ENCODE peak calls at places on chromosome 4, in nine cellular contexts. A is endothelial cell of umbilical vein, G is hepatocyte, D is brain microvascular endothelial cell, B is BE2C, O is bronchial epithelial cell, Y is lower lobe of right lung, S is left lung, K is AG09309. J is an unnamed sample.

GRCh38 chr4:142367326-142368188 is 478.5 kb downstream of the INPP4B start:
- DNase-seq in A (peak), G (no peak), D (no peak), B (no peak), O (no peak), Y (no peak), S (no peak), K (no peak), J (no peak)

GRCh38 chr4:93834371-93835066 is 6.0 kb downstream of the ATOH1 start:
- DNase-seq in A (no peak), G (peak), D (no peak), B (peak), O (no peak), Y (no peak), S (no peak), K (no peak), J (no peak)

GRCh38 chr4:134024251-134024650 is 177.3 kb downstream of the PABPC4L start:
- DNase-seq in A (peak), G (peak), D (no peak), B (peak), O (no peak), Y (no peak), S (no peak), K (no peak), J (peak)

GRCh38 chr4:40055379-40055872 is 1.2 kb upstream of the N4BP2 start:
- DNase-seq in A (no peak), G (no peak), D (no peak), B (no peak), O (peak), Y (no peak), S (no peak), K (no peak), J (no peak)

GRCh38 chr4:77821775-77822174 is 2.6 kb upstream of the CNOT6L start:
- DNase-seq in A (peak), G (no peak), D (no peak), B (no peak), O (peak), Y (no peak), S (no peak), K (no peak), J (peak)

GRCh38 chr4:7769936-7770674 is 169.6 kb downstream of the AFAP1 start:
- DNase-seq in A (peak), G (peak), D (no peak), B (no peak), O (no peak), Y (no peak), S (no peak), K (no peak), J (no peak)

GRCh38 chr4:150447356-150447755 is 134.6 kb upstream of the MAB21L2 start:
- DNase-seq in A (no peak), G (no peak), D (no peak), B (peak), O (no peak), Y (no peak), S (no peak), K (no peak), J (no peak)

GRCh38 chr4:76806336-76806735 is 91.6 kb downstream of the SOWAHB start:
- DNase-seq in A (no peak), G (no peak), D (peak), B (no peak), O (no peak), Y (no peak), S (no peak), K (no peak), J (no peak)

GRCh38 chr4:15164571-15164970 is 162.3 kb downstream of the CPEB2 start:
- DNase-seq in A (no peak), G (no peak), D (peak), B (no peak), O (peak), Y (no peak), S (no peak), K (no peak), J (no peak)

GRCh38 chr4:787561-787981 is 38.4 kb downstream of the CPLX1 start:
- DNase-seq in A (no peak), G (no peak), D (no peak), B (no peak), O (no peak), Y (peak), S (no peak), K (no peak), J (no peak)

GRCh38 chr4:74097631-74098550 is 1.1 kb downstream of the CXCL2 start:
- DNase-seq in A (peak), G (peak), D (no peak), B (no peak), O (no peak), Y (no peak), S (peak), K (no peak), J (no peak)

GRCh38 chr4:38641796-38642195 is 22.2 kb upstream of the KLF3 start:
- DNase-seq in A (no peak), G (no peak), D (no peak), B (no peak), O (peak), Y (no peak), S (no peak), K (no peak), J (no peak)

GRCh38 chr4:7124643-7125442 is 57.0 kb upstream of the GRPEL1 start:
- DNase-seq in A (peak), G (peak), D (peak), B (no peak), O (peak), Y (no peak), S (peak), K (peak), J (peak)

GRCh38 chr4:151114986-151115385 is 15.6 kb downstream of the RPS3A start:
- DNase-seq in A (no peak), G (no peak), D (no peak), B (no peak), O (peak), Y (no peak), S (no peak), K (no peak), J (no peak)

GRCh38 chr4:186932196-186932595 is 208.5 kb upstream of the FAT1 start:
- DNase-seq in A (no peak), G (no peak), D (no peak), B (no peak), O (no peak), Y (no peak), S (no peak), K (no peak), J (no peak)

GRCh38 chr4:32485976-32486375 is 1765.8 kb downstream of the PCDH7 start:
- DNase-seq in A (no peak), G (no peak), D (no peak), B (no peak), O (no peak), Y (no peak), S (no peak), K (no peak), J (no peak)

GRCh38 chr4:2946812-2947600 is 16.2 kb downstream of the NOP14 start:
- DNase-seq in A (no peak), G (no peak), D (no peak), B (no peak), O (no peak), Y (no peak), S (no peak), K (no peak), J (no peak)

GRCh38 chr4:67130411-67130810 is 414.9 kb downstream of the CENPC start:
- DNase-seq in A (no peak), G (no peak), D (no peak), B (no peak), O (no peak), Y (no peak), S (no peak), K (no peak), J (no peak)

GRCh38 chr4:10180927-10181744 is 64.5 kb upstream of the WDR1 start:
- DNase-seq in A (peak), G (no peak), D (peak), B (no peak), O (peak), Y (no peak), S (no peak), K (no peak), J (peak)

GRCh38 chr4:150579591-150580234 is 2.2 kb upstream of the MAB21L2 start:
- DNase-seq in A (no peak), G (peak), D (no peak), B (peak), O (no peak), Y (no peak), S (no peak), K (no peak), J (no peak)

GRCh38 chr4:127400736-127401346 is 231.9 kb upstream of the INTU start:
- DNase-seq in A (peak), G (peak), D (peak), B (peak), O (peak), Y (no peak), S (peak), K (peak), J (peak)

GRCh38 chr4:181951265-181951664 is 291.9 kb upstream of the TENM3 start:
- DNase-seq in A (no peak), G (no peak), D (no peak), B (no peak), O (peak), Y (no peak), S (no peak), K (no peak), J (no peak)

GRCh38 chr4:24419147-24420034 is 165.0 kb downstream of the DHX15 start:
- DNase-seq in A (peak), G (peak), D (peak), B (peak), O (peak), Y (peak), S (peak), K (peak), J (peak)

GRCh38 chr4:57612279-57612678 is 502.1 kb upstream of the IGFBP7 start:
- DNase-seq in A (no peak), G (peak), D (no peak), B (no peak), O (no peak), Y (no peak), S (no peak), K (no peak), J (no peak)

GRCh38 chr4:127498366-127498765 is 134.4 kb upstream of the INTU start:
- DNase-seq in A (no peak), G (no peak), D (no peak), B (no peak), O (no peak), Y (no peak), S (no peak), K (no peak), J (no peak)

GRCh38 chr4:9999956-10000551 is 21.2 kb downstream of the SLC2A9 start:
- DNase-seq in A (no peak), G (no peak), D (peak), B (no peak), O (peak), Y (no peak), S (no peak), K (no peak), J (no peak)

GRCh38 chr4:106773106-106773905 is 262.8 kb downstream of the DKK2 start:
- DNase-seq in A (no peak), G (no peak), D (peak), B (no peak), O (peak), Y (no peak), S (no peak), K (peak), J (no peak)

GRCh38 chr4:186002853-186003252 is 66.1 kb upstream of the TLR3 start:
- DNase-seq in A (no peak), G (no peak), D (no peak), B (peak), O (no peak), Y (no peak), S (no peak), K (no peak), J (no peak)

GRCh38 chr4:163473576-163473975 is at the start of gene TKTL2:
- DNase-seq in A (no peak), G (no peak), D (no peak), B (no peak), O (no peak), Y (peak), S (no peak), K (no peak), J (no peak)

GRCh38 chr4:149897784-149898183 is 82.1 kb upstream of the IQCM start:
- DNase-seq in A (peak), G (peak), D (no peak), B (no peak), O (peak), Y (no peak), S (no peak), K (no peak), J (peak)

GRCh38 chr4:113643505-113643904 is 118.0 kb downstream of the CAMK2D start:
- DNase-seq in A (peak), G (no peak), D (no peak), B (no peak), O (no peak), Y (no peak), S (no peak), K (no peak), J (no peak)

GRCh38 chr4:188439641-188440311 is 300.5 kb downstream of the TRIML1 start:
- DNase-seq in A (no peak), G (no peak), D (no peak), B (peak), O (peak), Y (no peak), S (no peak), K (no peak), J (no peak)

GRCh38 chr4:151472297-151472696 is 63.3 kb downstream of the FHIP1A start:
- DNase-seq in A (no peak), G (no peak), D (no peak), B (no peak), O (no peak), Y (no peak), S (no peak), K (no peak), J (no peak)

GRCh38 chr4:124135409-124135813 is 577.1 kb downstream of the ANKRD50 start:
- DNase-seq in A (no peak), G (no peak), D (no peak), B (no peak), O (peak), Y (no peak), S (no peak), K (no peak), J (no peak)

GRCh38 chr4:183727482-183727881 is 68.4 kb downstream of the TRAPPC11 start:
- DNase-seq in A (no peak), G (no peak), D (no peak), B (no peak), O (no peak), Y (no peak), S (no peak), K (no peak), J (no peak)

GRCh38 chr4:183723561-183724228 is 64.6 kb downstream of the TRAPPC11 start:
- DNase-seq in A (no peak), G (no peak), D (no peak), B (no peak), O (no peak), Y (no peak), S (no peak), K (no peak), J (no peak)

GRCh38 chr4:183718876-183719275 is 59.8 kb downstream of the TRAPPC11 start:
- DNase-seq in A (no peak), G (no peak), D (no peak), B (no peak), O (peak), Y (no peak), S (no peak), K (no peak), J (no peak)

GRCh38 chr4:183721207-183722081 is 62.4 kb downstream of the TRAPPC11 start:
- DNase-seq in A (peak), G (peak), D (peak), B (peak), O (peak), Y (peak), S (peak), K (no peak), J (no peak)

DNA sequence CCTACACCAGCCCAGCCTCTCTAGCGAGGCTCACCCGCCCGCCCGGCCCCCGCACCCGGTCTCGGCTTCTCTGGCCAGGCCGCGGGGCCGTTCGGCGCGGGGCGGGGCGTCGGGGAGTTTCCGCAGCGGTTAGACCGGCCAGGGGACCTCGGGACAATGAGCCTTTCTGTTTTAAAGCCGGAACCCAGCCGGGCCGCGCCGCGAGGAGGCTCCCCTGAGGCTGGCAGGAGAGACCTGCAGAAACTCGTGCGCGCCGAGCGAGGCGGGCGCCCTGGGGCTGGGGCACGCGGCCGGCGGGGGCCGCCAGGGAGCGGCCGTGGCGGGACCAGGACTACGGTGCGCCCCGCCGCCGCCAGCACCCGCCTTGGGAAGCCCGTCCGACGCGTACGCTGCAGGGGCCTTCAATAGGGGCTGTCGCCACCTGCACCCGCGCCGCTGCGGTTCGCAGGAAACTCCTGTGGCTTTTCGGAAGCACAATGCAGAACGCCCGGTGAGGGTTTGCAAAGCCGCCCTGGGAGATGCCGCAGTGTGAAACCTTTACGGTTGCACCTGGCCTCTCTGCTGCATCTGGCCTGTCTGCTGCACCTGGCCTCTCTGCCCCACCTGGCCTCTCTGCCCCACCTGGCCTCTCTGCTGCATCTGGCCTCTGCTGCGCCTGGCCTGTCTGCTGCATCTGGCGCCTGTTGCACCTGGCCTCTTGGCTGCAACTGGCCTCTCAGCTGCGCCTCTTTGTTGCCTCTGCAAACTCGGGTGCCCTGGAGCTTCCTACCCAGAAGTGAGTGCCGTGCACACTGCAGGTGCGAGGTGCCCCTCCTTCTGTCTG is 63.9 kb downstream of the TRAPPC11 start:
- DNase-seq in A (peak), G (peak), D (peak), B (peak), O (peak), Y (peak), S (peak), K (no peak), J (no peak)
- H3K4me3 ChIP-seq in A (peak), G (peak), D (peak), B (peak), O (peak), Y (peak), S (peak), K (peak), J (no peak)

GRCh38 chr4:48543796-48544195 is 53.7 kb downstream of the ZAR1 start:
- DNase-seq in A (peak), G (no peak), D (no peak), B (no peak), O (no peak), Y (no peak), S (no peak), K (no peak), J (no peak)

GRCh38 chr4:48542888-48543287 is 52.8 kb downstream of the ZAR1 start:
- DNase-seq in A (no peak), G (no peak), D (no peak), B (no peak), O (no peak), Y (no peak), S (no peak), K (no peak), J (no peak)

GRCh38 chr4:48546336-48546735 is 56.3 kb downstream of the ZAR1 start:
- DNase-seq in A (peak), G (peak), D (peak), B (peak), O (peak), Y (no peak), S (no peak), K (peak), J (peak)
- TF ChIP-seq CTCF in A (peak), G (peak), D (peak), B (peak), O (peak), Y (peak), S (peak), K (peak), J (peak)

DNA sequence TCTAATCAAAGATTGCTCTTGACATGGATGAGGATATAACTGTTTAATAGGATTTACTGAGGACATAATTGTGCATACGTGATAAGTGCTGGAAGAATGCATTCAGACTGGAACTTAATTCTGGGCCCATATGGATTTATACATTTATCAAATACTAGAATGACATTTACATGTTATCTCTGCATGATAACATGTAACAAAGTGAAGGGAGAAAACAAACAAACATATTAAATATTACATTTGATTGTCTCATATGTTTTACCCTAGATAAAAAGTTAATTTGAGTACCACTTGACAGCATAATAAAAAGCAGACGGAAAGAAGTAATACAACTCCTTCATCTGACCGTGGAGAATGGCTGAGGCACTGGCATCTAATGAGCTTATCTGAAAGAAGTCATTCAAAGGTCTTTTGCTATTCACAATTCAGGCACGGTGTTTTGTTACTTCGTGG is 297.8 kb downstream of the PPP3CA start:
- DNase-seq in A (no peak), G (no peak), D (no peak), B (peak), O (no peak), Y (no peak), S (no peak), K (no peak), J (no peak)
- H3K4me3 ChIP-seq in A (no peak), G (no peak), D (no peak), B (peak), O (no peak), Y (no peak), S (no peak), K (no peak), J (no peak)

GRCh38 chr4:16505726-16506125 is 279.5 kb upstream of the TAPT1 start:
- DNase-seq in A (no peak), G (peak), D (peak), B (peak), O (no peak), Y (no peak), S (no peak), K (no peak), J (no peak)
- TF ChIP-seq CTCF in A (peak), G (peak), D (peak), B (peak), O (no peak), Y (no peak), S (no peak), K (peak), J (peak)

J was measured in OCI-LY7.